ENCODE peak calls at places on chromosomes 6 and 20, in nine cellular contexts. N, P, Y, Z, X, U, K, S and F are unnamed samples.

GRCh38 chr6:37971263-37971662 is 151.7 kb downstream of the ZFAND3 start:
- DNase-seq in N (no peak), P (no peak), Y (no peak), Z (no peak), X (no peak), U (no peak), K (no peak), S (no peak), F (no peak)

GRCh38 chr6:93412452-93412851 is 6.9 kb downstream of the EPHA7 start:
- DNase-seq in N (no peak), P (no peak), Y (no peak), Z (no peak), X (no peak), U (no peak), K (no peak), S (no peak), F (no peak)

GRCh38 chr20:16560661-16561060 is 12.6 kb downstream of the KIF16B start:
- DNase-seq in N (no peak), P (no peak), Y (no peak), Z (no peak), X (no peak), U (no peak), K (no peak), S (no peak), F (no peak)

GRCh38 chr6:132919476-132919875 is 105.1 kb downstream of the RPS12 start:
- DNase-seq in N (peak), P (peak), Y (peak), Z (peak), X (peak), U (peak), K (peak), S (peak), F (peak)

GRCh38 chr6:170429457-170429856 is 122.9 kb downstream of the FAM120B start:
- DNase-seq in N (no peak), P (peak), Y (no peak), Z (no peak), X (peak), U (no peak), K (peak), S (no peak), F (peak)

GRCh38 chr6:44226368-44227137 is 3.2 kb downstream of the SLC29A1 start:
- DNase-seq in N (no peak), P (no peak), Y (peak), Z (peak), X (no peak), U (no peak), K (no peak), S (no peak), F (no peak)

GRCh38 chr6:88984152-88984551 is 20.7 kb upstream of the RNGTT start:
- DNase-seq in N (no peak), P (no peak), Y (no peak), Z (no peak), X (no peak), U (no peak), K (no peak), S (no peak), F (no peak)

GRCh38 chr6:30681696-30682180 is 4.7 kb downstream of the PPP1R18 start:
- DNase-seq in N (no peak), P (no peak), Y (no peak), Z (no peak), X (no peak), U (no peak), K (no peak), S (no peak), F (no peak)

GRCh38 chr6:149903938-149904611 is 6.2 kb upstream of the RAET1E start:
- DNase-seq in N (no peak), P (no peak), Y (no peak), Z (peak), X (no peak), U (no peak), K (no peak), S (no peak), F (no peak)
- TF ChIP-seq CTCF in N (no peak), P (no peak), Y (no peak), Z (no peak), X (no peak), U (no peak), K (no peak), S (no peak), F (no peak)

DNA sequence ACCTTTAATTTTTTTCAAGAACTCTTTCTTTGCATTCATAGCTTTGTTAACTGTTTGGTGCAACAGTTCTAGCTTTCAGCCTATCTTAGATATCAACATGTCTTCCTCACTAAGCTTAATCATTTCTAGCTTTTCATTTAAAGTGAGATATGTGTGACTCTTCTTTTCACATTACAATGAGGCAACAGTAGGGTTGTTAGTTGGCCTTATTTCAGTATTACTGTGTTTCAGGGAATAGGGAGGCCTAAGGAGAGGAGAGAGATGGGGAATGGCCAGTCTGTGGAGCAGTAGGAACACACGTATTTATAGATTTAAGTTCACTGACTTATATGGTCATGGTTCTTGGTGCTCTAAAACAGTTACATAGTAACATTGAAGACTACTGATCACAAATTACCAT is 35.8 kb downstream of the CST9L start:
- DNase-seq in N (no peak), P (no peak), Y (no peak), Z (no peak), X (no peak), U (no peak), K (no peak), S (no peak), F (no peak)
- H3K4me3 ChIP-seq in N (no peak), P (no peak), Y (no peak), Z (no peak), X (no peak), U (no peak), K (no peak), S (no peak), F (no peak)

GRCh38 chr6:162852810-162853577 is 125.2 kb downstream of the PACRG start:
- DNase-seq in N (no peak), P (no peak), Y (no peak), Z (no peak), X (no peak), U (no peak), K (no peak), S (no peak), F (no peak)

GRCh38 chr6:162854734-162855191 is 127.0 kb downstream of the PACRG start:
- DNase-seq in N (no peak), P (no peak), Y (no peak), Z (no peak), X (no peak), U (no peak), K (no peak), S (no peak), F (no peak)

GRCh38 chr6:162854228-162854627 is 126.5 kb downstream of the PACRG start:
- DNase-seq in N (no peak), P (no peak), Y (no peak), Z (no peak), X (no peak), U (no peak), K (no peak), S (no peak), F (no peak)

GRCh38 chr6:162857321-162857720 is 129.5 kb downstream of the PACRG start:
- DNase-seq in N (no peak), P (no peak), Y (no peak), Z (no peak), X (no peak), U (no peak), K (no peak), S (no peak), F (no peak)

DNA sequence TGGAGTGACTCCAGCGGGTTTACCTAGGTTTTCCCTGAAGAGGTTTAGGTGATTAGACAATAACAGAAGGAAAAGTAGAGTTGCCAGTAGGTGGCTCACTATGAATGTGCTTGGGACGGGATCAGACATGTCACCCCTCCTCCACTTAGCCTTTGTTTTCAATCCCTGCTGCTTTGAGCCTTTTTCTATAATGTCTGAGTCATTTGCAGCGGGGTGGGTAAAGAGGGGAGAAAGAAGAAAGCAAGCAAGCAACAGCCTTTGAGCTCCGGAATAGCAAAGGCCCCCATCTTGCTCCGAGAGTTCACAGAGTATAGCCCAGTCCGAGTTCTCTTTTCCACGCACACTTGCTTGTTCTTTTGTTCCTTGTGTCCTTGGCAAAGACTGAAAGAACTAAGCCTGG is 129.1 kb downstream of the PACRG start:
- DNase-seq in N (no peak), P (peak), Y (no peak), Z (peak), X (peak), U (peak), K (peak), S (peak), F (no peak)
- TF ChIP-seq CTCF in N (no peak), P (peak), Y (peak), Z (peak), X (peak), U (peak), K (peak), S (peak), F (no peak)

GRCh38 chr6:166951670-166952060 is 4.7 kb downstream of the RNASET2 start:
- DNase-seq in N (no peak), P (no peak), Y (no peak), Z (no peak), X (no peak), U (no peak), K (no peak), S (no peak), F (no peak)

GRCh38 chr6:166952567-166953464 is 3.5 kb downstream of the RNASET2 start:
- DNase-seq in N (no peak), P (no peak), Y (no peak), Z (no peak), X (no peak), U (no peak), K (no peak), S (no peak), F (no peak)

GRCh38 chr6:166952122-166952521 is 4.2 kb downstream of the RNASET2 start:
- DNase-seq in N (no peak), P (no peak), Y (no peak), Z (no peak), X (no peak), U (no peak), K (no peak), S (no peak), F (no peak)

GRCh38 chr6:166949533-166950442 is 6.6 kb downstream of the RNASET2 start:
- DNase-seq in N (no peak), P (no peak), Y (no peak), Z (no peak), X (no peak), U (peak), K (no peak), S (no peak), F (no peak)

DNA sequence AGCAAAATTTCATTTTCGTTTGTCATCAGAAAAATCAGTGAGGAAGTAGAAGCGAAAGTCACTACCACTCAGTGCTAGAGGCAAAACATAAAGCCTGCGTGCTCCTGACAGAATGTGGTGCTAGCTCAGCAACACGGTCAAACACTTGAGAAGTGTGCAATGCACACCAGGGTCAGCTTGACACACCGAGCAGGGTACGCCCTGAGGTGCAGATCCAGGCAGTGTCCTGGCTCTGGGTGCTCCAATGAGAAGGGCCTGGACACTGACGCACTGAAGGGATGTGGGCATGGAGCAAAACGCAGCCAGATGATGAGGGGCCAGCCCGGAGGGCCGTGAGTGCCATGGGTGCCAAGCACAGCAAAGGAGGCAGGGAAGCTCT is 5.9 kb downstream of the RNASET2 start:
- DNase-seq in N (peak), P (no peak), Y (no peak), Z (no peak), X (no peak), U (no peak), K (no peak), S (no peak), F (no peak)
- H3K4me3 ChIP-seq in N (no peak), P (no peak), Y (no peak), Z (no peak), X (no peak), U (no peak), K (no peak), S (no peak), F (no peak)

DNA sequence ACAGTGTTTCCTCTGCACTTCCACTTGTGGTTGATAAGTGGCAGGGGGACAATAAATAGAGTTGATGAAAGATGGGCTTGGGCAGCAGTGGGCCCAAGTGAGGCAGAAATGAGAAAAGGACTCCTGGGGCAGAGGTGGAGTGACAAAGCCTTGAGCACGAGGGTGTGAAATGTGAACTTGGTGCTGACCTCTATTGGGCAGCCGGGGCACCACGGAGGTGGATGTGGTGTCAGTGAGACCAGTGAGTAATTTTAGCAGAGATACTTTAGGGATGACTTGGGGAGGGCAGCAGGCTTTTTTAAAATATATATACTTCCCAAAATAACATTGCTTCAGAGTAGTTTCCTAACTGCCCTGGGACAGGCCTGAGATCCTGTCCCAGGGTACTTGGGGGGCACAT is 30.6 kb upstream of the MYLK2 start:
- DNase-seq in N (no peak), P (no peak), Y (peak), Z (no peak), X (peak), U (peak), K (no peak), S (no peak), F (no peak)
- TF ChIP-seq CTCF in N (no peak), P (no peak), Y (no peak), Z (no peak), X (peak), U (no peak), K (peak), S (no peak), F (no peak)

GRCh38 chr6:34530753-34531365 is 25.3 kb downstream of the SPDEF start:
- DNase-seq in N (no peak), P (no peak), Y (no peak), Z (no peak), X (no peak), U (no peak), K (no peak), S (no peak), F (no peak)

GRCh38 chr6:34531580-34532201 is 24.4 kb downstream of the SPDEF start:
- DNase-seq in N (no peak), P (no peak), Y (peak), Z (peak), X (peak), U (peak), K (peak), S (peak), F (peak)

GRCh38 chr6:34534146-34534545 is 22.0 kb downstream of the SPDEF start:
- DNase-seq in N (no peak), P (no peak), Y (no peak), Z (no peak), X (no peak), U (no peak), K (no peak), S (no peak), F (no peak)

GRCh38 chr6:34534656-34535055 is 21.5 kb downstream of the SPDEF start:
- DNase-seq in N (no peak), P (no peak), Y (no peak), Z (no peak), X (no peak), U (no peak), K (no peak), S (no peak), F (no peak)

GRCh38 chr6:34532230-34532629 is 23.9 kb downstream of the SPDEF start:
- DNase-seq in N (no peak), P (no peak), Y (no peak), Z (no peak), X (no peak), U (no peak), K (no peak), S (no peak), F (no peak)
- H3K4me3 ChIP-seq in N (no peak), P (no peak), Y (peak), Z (no peak), X (peak), U (no peak), K (peak), S (peak), F (no peak)

GRCh38 chr20:44961868-44962267 is 1.7 kb upstream of the TOMM34 start:
- DNase-seq in N (no peak), P (no peak), Y (no peak), Z (no peak), X (peak), U (peak), K (peak), S (no peak), F (no peak)

GRCh38 chr20:44961024-44961866 is 1.0 kb upstream of the TOMM34 start:
- DNase-seq in N (no peak), P (no peak), Y (no peak), Z (no peak), X (no peak), U (peak), K (no peak), S (no peak), F (no peak)

GRCh38 chr20:44959082-44959895 is 908 bp downstream of the TOMM34 start:
- DNase-seq in N (peak), P (peak), Y (no peak), Z (peak), X (peak), U (peak), K (peak), S (peak), F (no peak)

GRCh38 chr20:44958276-44958675 is 1.9 kb downstream of the TOMM34 start:
- DNase-seq in N (peak), P (no peak), Y (no peak), Z (no peak), X (no peak), U (no peak), K (no peak), S (no peak), F (no peak)

DNA sequence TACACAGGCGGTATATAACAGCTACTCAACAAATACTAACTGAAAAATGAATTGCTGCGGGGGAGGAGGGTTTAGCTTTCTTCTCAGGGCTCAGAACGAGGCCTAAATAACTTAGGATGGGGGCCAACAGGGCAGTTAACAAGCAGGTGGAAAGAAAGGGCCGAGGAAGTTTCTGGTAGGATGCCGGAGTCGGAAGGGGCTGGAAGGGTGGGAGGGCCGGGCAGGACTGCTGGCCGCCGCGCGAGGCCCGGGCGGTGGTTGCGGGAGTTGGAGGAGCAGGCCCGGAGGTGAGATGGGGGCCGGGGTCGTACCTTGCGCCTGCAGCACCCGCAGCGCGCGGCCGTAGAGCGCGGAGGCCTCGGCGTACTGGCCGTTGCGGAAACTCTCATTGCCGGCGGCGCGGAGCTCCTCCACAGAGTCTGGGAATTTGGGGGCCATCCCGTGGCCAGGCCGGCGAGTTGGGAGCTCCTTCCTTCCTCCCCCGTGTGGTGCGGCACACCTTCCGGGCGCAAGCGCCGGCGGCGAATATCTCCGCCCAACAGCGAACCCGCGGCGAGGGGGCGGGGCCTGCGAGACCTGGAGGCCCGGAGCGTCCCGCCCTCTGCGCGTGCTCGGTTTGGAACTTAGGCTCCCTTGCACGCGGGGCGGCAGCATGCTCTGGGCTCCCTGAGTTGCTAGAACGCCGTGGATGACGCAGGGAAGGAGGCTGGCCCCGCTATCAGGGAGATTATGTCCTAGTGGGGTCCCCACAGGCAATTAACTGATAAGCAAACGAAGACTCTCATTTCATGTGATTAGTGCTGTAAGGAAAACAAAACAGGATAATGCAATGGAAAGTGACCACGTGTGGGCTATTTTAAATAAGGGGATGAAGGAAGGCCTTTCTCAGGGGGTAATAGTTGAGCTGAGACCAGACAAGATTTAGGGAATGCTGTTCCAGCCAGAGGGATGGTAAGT is at the start of gene TOMM34:
- DNase-seq in N (peak), P (peak), Y (peak), Z (peak), X (peak), U (peak), K (peak), S (peak), F (peak)
- TF ChIP-seq CTCF in N (peak), P (no peak), Y (peak), Z (no peak), X (no peak), U (no peak), K (no peak), S (no peak), F (no peak)